ENCODE peak calls at places on chromosome 1, in five cellular contexts. T, N, Q, S and H are unnamed samples.

GRCh38 chr1:32817815-32818786 is 648 bp downstream of the S100PBP start:
- DNase-seq in T (peak; percentile 93), N (peak; percentile 68), Q (peak; percentile 13), S (peak; percentile 92), H (peak; percentile 81)

GRCh38 chr1:63784489-63785390 is 10.9 kb downstream of the ROR1 start:
- DNase-seq in T (no peak), N (no peak), Q (no peak), S (peak; percentile 3), H (no peak)

GRCh38 chr1:151006331-151007052 is at the start of gene MINDY1:
- DNase-seq in T (peak; percentile 83), N (peak; percentile 83), Q (no peak), S (peak; percentile 91), H (peak; percentile 51)

GRCh38 chr1:113742515-113742914 is 16.8 kb downstream of the PHTF1 start:
- DNase-seq in T (no peak), N (no peak), Q (no peak), S (no peak), H (no peak)

GRCh38 chr1:117565745-117566455 is 39.9 kb upstream of the TENT5C start:
- DNase-seq in T (no peak), N (peak; percentile 26), Q (no peak), S (no peak), H (peak; percentile 44)

GRCh38 chr1:212225871-212226302 is 59.3 kb upstream of the PPP2R5A start:
- DNase-seq in T (no peak), N (no peak), Q (no peak), S (peak; percentile 53), H (no peak)

GRCh38 chr1:25487628-25488027 is 55.8 kb upstream of the LDLRAP1 start:
- DNase-seq in T (no peak), N (no peak), Q (no peak), S (no peak), H (no peak)

GRCh38 chr1:12159826-12160225 is 7.0 kb upstream of the TNFRSF1B start:
- DNase-seq in T (peak; percentile 50), N (no peak), Q (peak; percentile 43), S (no peak), H (no peak)

GRCh38 chr1:186503210-186503609 is 42.3 kb upstream of the PDC start:
- DNase-seq in T (no peak), N (no peak), Q (no peak), S (no peak), H (no peak)

GRCh38 chr1:32992489-32993214 is 28.0 kb upstream of the RNF19B start:
- DNase-seq in T (peak; percentile 89), N (no peak), Q (no peak), S (peak; percentile 97), H (no peak)

GRCh38 chr1:150268342-150268705 is 492 bp downstream of the APH1A start:
- DNase-seq in T (peak; percentile 66), N (no peak), Q (peak; percentile 31), S (no peak), H (no peak)

GRCh38 chr1:205746757-205747412 is 3.1 kb downstream of the NUCKS1 start:
- DNase-seq in T (no peak), N (no peak), Q (no peak), S (no peak), H (no peak)

GRCh38 chr1:221691320-221691719 is 50.6 kb downstream of the DUSP10 start:
- DNase-seq in T (no peak), N (no peak), Q (no peak), S (no peak), H (no peak)

GRCh38 chr1:7299329-7299799 is 471.7 kb upstream of the VAMP3 start:
- DNase-seq in T (peak; percentile 82), N (no peak), Q (no peak), S (peak; percentile 80), H (no peak)